ENCODE peak calls at places on chromosomes 5 and 9, in four cellular contexts. D is GM12878, M is A549, F is HepG2. L is an unnamed sample.

GRCh38 chr9:91771027-91771426 is 179.0 kb downstream of the ROR2 start:
- DNase-seq in F (no peak), M (no peak), D (no peak), L (no peak)

GRCh38 chr9:95511232-95511951 is 5.4 kb downstream of the PTCH1 start:
- DNase-seq in F (peak; percentile 48), M (peak; percentile 28), D (no peak), L (no peak)

GRCh38 chr5:149470942-149471341 is 80.3 kb downstream of the CSNK1A1 start:
- DNase-seq in D (no peak), F (no peak), M (no peak), L (no peak)

GRCh38 chr5:851076-851475 is 290 bp upstream of the ZDHHC11 start:
- DNase-seq in D (no peak), F (no peak), M (no peak), L (no peak)

GRCh38 chr5:149283611-149284480 is 12.2 kb downstream of the AFAP1L1 start:
- DNase-seq in M (no peak), F (no peak), D (no peak), L (no peak)

GRCh38 chr5:2996248-2996647 is 244.8 kb upstream of the IRX2 start:
- DNase-seq in F (no peak), M (no peak), D (no peak), L (no peak)

GRCh38 chr5:90932052-90932699 is 373.6 kb downstream of the ADGRV1 start:
- DNase-seq in M (peak; percentile 47), F (peak; percentile 48), D (peak; percentile 12), L (no peak)

GRCh38 chr9:126376311-126376902 is 49.8 kb downstream of the MVB12B start:
- DNase-seq in F (peak; percentile 90), M (no peak), D (no peak), L (no peak)

GRCh38 chr5:154567155-154567554 is 89.1 kb upstream of the HAND1 start:
- DNase-seq in F (no peak), M (no peak), D (no peak), L (no peak)

GRCh38 chr5:172644229-172644628 is 3.2 kb downstream of the NEURL1B start:
- DNase-seq in D (no peak), F (no peak), M (no peak), L (no peak)

GRCh38 chr9:26744362-26744965 is 148.1 kb downstream of the CAAP1 start:
- DNase-seq in M (peak; percentile 4), F (peak; percentile 14), D (no peak), L (no peak)

GRCh38 chr9:6978591-6978990 is 220.8 kb downstream of the KDM4C start:
- DNase-seq in F (no peak), D (no peak), M (no peak), L (no peak)

GRCh38 chr5:108615216-108615615 is 132.5 kb upstream of the FER start:
- DNase-seq in D (no peak), F (no peak), M (no peak), L (no peak)

GRCh38 chr9:73118297-73118696 is 33.4 kb upstream of the ANXA1 start:
- DNase-seq in M (no peak), D (no peak), F (no peak), L (no peak)

GRCh38 chr5:122089614-122090013 is 11.6 kb upstream of the LOX start:
- DNase-seq in F (no peak), M (no peak), D (no peak), L (no peak)

GRCh38 chr9:88476491-88477271 is 58.3 kb upstream of the NXNL2 start:
- DNase-seq in D (peak; percentile 3), F (no peak), M (no peak), L (no peak)

GRCh38 chr9:109401990-109402318 is 81.1 kb upstream of the EPB41L4B start:
- DNase-seq in M (no peak), F (no peak), D (no peak), L (no peak)

GRCh38 chr5:176350416-176350815 is 11.1 kb downstream of the KIAA1191 start:
- DNase-seq in M (no peak), F (no peak), D (no peak), L (no peak)

GRCh38 chr5:172569862-172570558 is 71.1 kb upstream of the NEURL1B start:
- DNase-seq in M (no peak), F (no peak), D (no peak), L (no peak)

GRCh38 chr9:76667521-76667957 is 96.7 kb upstream of the PCA3 start:
- DNase-seq in M (no peak), D (no peak), F (no peak), L (no peak)

GRCh38 chr9:69131682-69132081 is 42.4 kb upstream of the TJP2 start:
- DNase-seq in M (no peak), F (peak; percentile 93), D (no peak), L (no peak)

GRCh38 chr5:8683528-8683927 is 814.6 kb downstream of the MTRR start:
- DNase-seq in F (no peak), M (no peak), D (no peak), L (no peak)

GRCh38 chr9:101467690-101468089 is 32.1 kb upstream of the ALDOB start:
- DNase-seq in F (no peak), D (no peak), M (no peak), L (no peak)

GRCh38 chr9:101470929-101471328 is 35.4 kb upstream of the ALDOB start:
- DNase-seq in M (no peak), D (no peak), F (no peak), L (no peak)

GRCh38 chr9:101468116-101468515 is 32.5 kb upstream of the ALDOB start:
- DNase-seq in D (no peak), M (no peak), F (no peak), L (no peak)

GRCh38 chr9:101466863-101467262 is 31.3 kb upstream of the ALDOB start:
- DNase-seq in D (no peak), M (no peak), F (no peak), L (no peak)

DNA sequence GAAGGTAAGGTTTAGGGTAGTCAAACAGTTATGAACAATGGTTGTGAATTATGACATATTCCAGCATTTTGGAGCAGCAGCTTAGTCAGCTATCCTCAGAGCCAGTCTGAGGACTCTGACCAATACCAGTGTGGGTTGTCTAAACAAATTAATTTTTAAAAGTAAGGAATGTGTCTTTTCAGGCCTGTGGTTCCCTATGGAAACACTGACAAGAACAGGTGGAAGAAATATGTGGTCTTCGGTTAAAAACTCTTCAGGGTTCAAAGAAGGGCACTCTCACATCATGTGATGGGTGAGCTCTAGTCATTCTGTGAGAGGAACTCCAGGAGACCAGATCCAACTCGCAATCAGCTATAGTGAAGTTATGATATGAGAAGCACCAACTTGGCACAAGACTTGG is 33.5 kb upstream of the ALDOB start:
- DNase-seq in F (no peak), D (no peak), M (no peak), L (no peak)
- TF ChIP-seq KDM1A in F (no peak), D (no peak), M (no peak), L (no peak)

GRCh38 chr5:7565559-7565958 is 169.6 kb downstream of the ADCY2 start:
- DNase-seq in M (no peak), F (no peak), D (no peak), L (no peak)
- TF ChIP-seq KDM1A in M (no peak), F (no peak), D (no peak), L (no peak)

GRCh38 chr9:98784855-98785254 is 11.5 kb downstream of the ANKS6 start:
- DNase-seq in M (no peak), F (no peak), D (no peak), L (no peak)

GRCh38 chr9:98783518-98784226 is 12.7 kb downstream of the ANKS6 start:
- DNase-seq in M (no peak), D (no peak), F (no peak), L (no peak)

GRCh38 chr9:98780059-98780749 is 16.2 kb downstream of the ANKS6 start:
- DNase-seq in M (no peak), F (no peak), D (no peak), L (no peak)

GRCh38 chr9:98778711-98779530 is 17.4 kb downstream of the ANKS6 start:
- DNase-seq in M (no peak), F (peak; percentile 59), D (no peak), L (peak; percentile 39)

GRCh38 chr9:98781588-98782383 is 14.6 kb downstream of the ANKS6 start:
- DNase-seq in M (peak; percentile 67), F (peak; percentile 22), D (no peak), L (peak; percentile 23)
- TF ChIP-seq KDM1A in M (no peak), F (no peak), D (no peak), L (no peak)

GRCh38 chr5:1962619-1963355 is 80.1 kb upstream of the IRX4 start:
- DNase-seq in M (no peak), F (no peak), D (no peak), L (no peak)

GRCh38 chr5:1959911-1960581 is 77.3 kb upstream of the IRX4 start:
- DNase-seq in F (no peak), M (no peak), D (no peak), L (no peak)

GRCh38 chr5:1960595-1961303 is 78.0 kb upstream of the IRX4 start:
- DNase-seq in D (no peak), F (no peak), M (no peak), L (no peak)

GRCh38 chr5:1961952-1962595 is 79.3 kb upstream of the IRX4 start:
- DNase-seq in F (no peak), D (no peak), M (no peak), L (no peak)

DNA sequence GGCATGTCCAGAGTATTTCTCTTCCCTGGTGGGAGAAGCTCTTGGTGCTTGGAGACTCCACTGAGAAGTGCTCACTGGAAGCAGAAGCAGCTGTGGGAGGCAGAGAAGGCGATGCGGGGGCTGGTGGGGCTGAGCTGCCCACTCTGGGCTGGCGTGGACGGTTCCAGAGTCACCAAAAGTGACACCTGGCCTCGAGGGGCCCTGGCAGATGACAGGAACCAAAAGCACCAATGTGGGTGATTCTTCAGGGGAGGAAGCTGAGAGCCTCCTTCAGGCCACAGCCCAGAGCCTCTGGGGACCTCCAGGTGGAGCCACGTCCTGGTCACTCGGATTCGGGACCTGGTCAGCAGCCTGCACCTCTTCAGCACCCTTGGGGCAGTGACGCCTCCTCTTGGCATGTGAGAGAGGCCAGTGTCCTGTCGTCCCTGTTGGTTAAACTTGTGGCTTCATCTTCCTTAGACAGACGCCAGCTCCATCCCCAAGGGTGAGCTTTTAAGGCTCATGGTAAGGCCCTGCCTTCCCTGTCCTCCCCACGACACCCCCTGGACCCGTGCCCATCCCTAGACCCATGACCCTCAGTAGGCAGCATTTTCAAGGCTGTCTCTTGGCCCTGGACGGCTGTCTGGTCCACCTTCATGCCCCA is 78.7 kb upstream of the IRX4 start:
- DNase-seq in D (no peak), F (no peak), M (no peak), L (no peak)
- TF ChIP-seq KDM1A in D (no peak), F (no peak), M (no peak), L (no peak)

GRCh38 chr9:114137831-114138230 is 17.5 kb upstream of the COL27A1 start:
- DNase-seq in D (no peak), M (no peak), F (no peak), L (no peak)
- TF ChIP-seq KDM1A in D (no peak), M (no peak), F (no peak), L (no peak)

GRCh38 chr5:142830241-142831018 is 60.3 kb downstream of the ARHGAP26 start:
- DNase-seq in M (no peak), F (no peak), D (no peak), L (no peak)
- TF ChIP-seq KDM1A in M (no peak), F (no peak), D (no peak), L (no peak)

GRCh38 chr5:109690456-109691247 is 925 bp downstream of the MAN2A1 start:
- DNase-seq in F (peak; percentile 62), M (peak; percentile 58), D (no peak), L (no peak)

GRCh38 chr5:109689740-109690455 is at the start of gene MAN2A1:
- DNase-seq in F (peak; percentile 44), D (no peak), M (peak; percentile 51), L (peak; percentile 78)

GRCh38 chr5:109688647-109688998 is 1.1 kb upstream of the MAN2A1 start:
- DNase-seq in D (peak; percentile 35), M (no peak), F (peak; percentile 74), L (no peak)

GRCh38 chr5:109691248-109691574 is 1.5 kb downstream of the MAN2A1 start:
- DNase-seq in F (no peak), M (no peak), D (no peak), L (no peak)

GRCh38 chr5:109688999-109689739 is 558 bp upstream of the MAN2A1 start:
- DNase-seq in D (peak; percentile 62), F (peak; percentile 89), M (peak; percentile 66), L (peak; percentile 69)
- TF ChIP-seq KDM1A in D (no peak), F (no peak), M (no peak), L (no peak)

L was measured in H1.